ENCODE peak calls at places on chromosomes 7 and 10, in seven cellular contexts. One of them, this sample, is unnamed.

GRCh38 chr10:63099734-63100133 is 33.4 kb upstream of the NRBF2 start:
- DNase-seq in fibroblast of lung: no peak
- DNase-seq in H7: no peak
- DNase-seq in HTR-8/SVneo: no peak
- DNase-seq in GM03348: no peak
- DNase-seq in AG08396: no peak
- DNase-seq in stimulated activated CD4-positive, alpha-beta T cell treated with anti-CD3 and anti-CD28 coated beads, Interleukin-1b, Interleukin-23, amount 100 ng/mL, for 24 hours: no peak
- DNase-seq in this sample: no peak

GRCh38 chr7:35505031-35505430 is 189.9 kb downstream of the HERPUD2 start:
- DNase-seq in fibroblast of lung: no peak
- DNase-seq in stimulated activated CD4-positive, alpha-beta T cell treated with anti-CD3 and anti-CD28 coated beads, Interleukin-1b, Interleukin-23, amount 100 ng/mL, for 24 hours: no peak
- DNase-seq in H7: peak
- DNase-seq in AG08396: no peak
- DNase-seq in HTR-8/SVneo: no peak
- DNase-seq in GM03348: no peak
- DNase-seq in this sample: no peak

GRCh38 chr7:2937701-2938513 is 93.8 kb upstream of the GNA12 start:
- DNase-seq in H7: peak
- DNase-seq in AG08396: no peak
- DNase-seq in stimulated activated CD4-positive, alpha-beta T cell treated with anti-CD3 and anti-CD28 coated beads, Interleukin-1b, Interleukin-23, amount 100 ng/mL, for 24 hours: no peak
- DNase-seq in HTR-8/SVneo: no peak
- DNase-seq in fibroblast of lung: no peak
- DNase-seq in GM03348: no peak
- DNase-seq in this sample: no peak

GRCh38 chr7:68622500-68622899 is 975.8 kb upstream of the AUTS2 start:
- DNase-seq in GM03348: no peak
- DNase-seq in HTR-8/SVneo: no peak
- DNase-seq in fibroblast of lung: no peak
- DNase-seq in H7: no peak
- DNase-seq in AG08396: no peak
- DNase-seq in stimulated activated CD4-positive, alpha-beta T cell treated with anti-CD3 and anti-CD28 coated beads, Interleukin-1b, Interleukin-23, amount 100 ng/mL, for 24 hours: no peak
- DNase-seq in this sample: no peak

GRCh38 chr7:129947701-129948100 is 5.1 kb downstream of the UBE2H start:
- DNase-seq in HTR-8/SVneo: no peak
- DNase-seq in GM03348: no peak
- DNase-seq in stimulated activated CD4-positive, alpha-beta T cell treated with anti-CD3 and anti-CD28 coated beads, Interleukin-1b, Interleukin-23, amount 100 ng/mL, for 24 hours: no peak
- DNase-seq in H7: no peak
- DNase-seq in fibroblast of lung: peak
- DNase-seq in AG08396: no peak
- DNase-seq in this sample: peak

GRCh38 chr7:66554326-66554725 is 74.4 kb upstream of the KCTD7 start:
- DNase-seq in GM03348: no peak
- DNase-seq in HTR-8/SVneo: no peak
- DNase-seq in stimulated activated CD4-positive, alpha-beta T cell treated with anti-CD3 and anti-CD28 coated beads, Interleukin-1b, Interleukin-23, amount 100 ng/mL, for 24 hours: no peak
- DNase-seq in H7: no peak
- DNase-seq in AG08396: no peak
- DNase-seq in fibroblast of lung: no peak
- DNase-seq in this sample: no peak

GRCh38 chr7:98251251-98251843 is 685 bp downstream of the TECPR1 start:
- DNase-seq in HTR-8/SVneo: peak
- DNase-seq in fibroblast of lung: peak
- DNase-seq in AG08396: no peak
- DNase-seq in stimulated activated CD4-positive, alpha-beta T cell treated with anti-CD3 and anti-CD28 coated beads, Interleukin-1b, Interleukin-23, amount 100 ng/mL, for 24 hours: no peak
- DNase-seq in GM03348: no peak
- DNase-seq in H7: no peak
- DNase-seq in this sample: no peak

GRCh38 chr10:115514895-115515294 is 421.7 kb downstream of the ATRNL1 start:
- DNase-seq in HTR-8/SVneo: no peak
- DNase-seq in H7: no peak
- DNase-seq in AG08396: no peak
- DNase-seq in fibroblast of lung: no peak
- DNase-seq in stimulated activated CD4-positive, alpha-beta T cell treated with anti-CD3 and anti-CD28 coated beads, Interleukin-1b, Interleukin-23, amount 100 ng/mL, for 24 hours: no peak
- DNase-seq in GM03348: no peak
- DNase-seq in this sample: no peak

GRCh38 chr10:78402636-78403035 is 369.0 kb downstream of the RPS24 start:
- DNase-seq in stimulated activated CD4-positive, alpha-beta T cell treated with anti-CD3 and anti-CD28 coated beads, Interleukin-1b, Interleukin-23, amount 100 ng/mL, for 24 hours: no peak
- DNase-seq in GM03348: no peak
- DNase-seq in HTR-8/SVneo: no peak
- DNase-seq in fibroblast of lung: no peak
- DNase-seq in AG08396: no peak
- DNase-seq in H7: no peak
- DNase-seq in this sample: no peak

GRCh38 chr7:117087639-117088396 is 134.5 kb downstream of the ST7 start:
- DNase-seq in fibroblast of lung: no peak
- DNase-seq in HTR-8/SVneo: no peak
- DNase-seq in AG08396: no peak
- DNase-seq in H7: no peak
- DNase-seq in GM03348: no peak
- DNase-seq in stimulated activated CD4-positive, alpha-beta T cell treated with anti-CD3 and anti-CD28 coated beads, Interleukin-1b, Interleukin-23, amount 100 ng/mL, for 24 hours: no peak
- DNase-seq in this sample: peak

GRCh38 chr7:17408904-17409290 is 110.4 kb downstream of the AHR start:
- DNase-seq in AG08396: no peak
- DNase-seq in stimulated activated CD4-positive, alpha-beta T cell treated with anti-CD3 and anti-CD28 coated beads, Interleukin-1b, Interleukin-23, amount 100 ng/mL, for 24 hours: no peak
- DNase-seq in GM03348: no peak
- DNase-seq in fibroblast of lung: peak
- DNase-seq in H7: no peak
- DNase-seq in HTR-8/SVneo: no peak
- DNase-seq in this sample: no peak

GRCh38 chr7:78111384-78111783 is 312.8 kb downstream of the PHTF2 start:
- DNase-seq in GM03348: no peak
- DNase-seq in fibroblast of lung: no peak
- DNase-seq in H7: no peak
- DNase-seq in AG08396: no peak
- DNase-seq in HTR-8/SVneo: no peak
- DNase-seq in stimulated activated CD4-positive, alpha-beta T cell treated with anti-CD3 and anti-CD28 coated beads, Interleukin-1b, Interleukin-23, amount 100 ng/mL, for 24 hours: no peak
- DNase-seq in this sample: no peak

GRCh38 chr7:157278791-157279678 is 57.8 kb upstream of the DNAJB6 start:
- DNase-seq in GM03348: peak
- DNase-seq in fibroblast of lung: no peak
- DNase-seq in stimulated activated CD4-positive, alpha-beta T cell treated with anti-CD3 and anti-CD28 coated beads, Interleukin-1b, Interleukin-23, amount 100 ng/mL, for 24 hours: no peak
- DNase-seq in H7: peak
- DNase-seq in AG08396: peak
- DNase-seq in HTR-8/SVneo: no peak
- DNase-seq in this sample: peak

GRCh38 chr10:102616071-102616770 is 28.1 kb upstream of the TRIM8 start:
- DNase-seq in GM03348: no peak
- DNase-seq in AG08396: no peak
- DNase-seq in H7: no peak
- DNase-seq in HTR-8/SVneo: no peak
- DNase-seq in stimulated activated CD4-positive, alpha-beta T cell treated with anti-CD3 and anti-CD28 coated beads, Interleukin-1b, Interleukin-23, amount 100 ng/mL, for 24 hours: no peak
- DNase-seq in fibroblast of lung: peak
- DNase-seq in this sample: no peak

GRCh38 chr10:22686347-22686746 is 28.0 kb downstream of the PIP4K2A start:
- DNase-seq in fibroblast of lung: no peak
- DNase-seq in stimulated activated CD4-positive, alpha-beta T cell treated with anti-CD3 and anti-CD28 coated beads, Interleukin-1b, Interleukin-23, amount 100 ng/mL, for 24 hours: no peak
- DNase-seq in GM03348: no peak
- DNase-seq in H7: no peak
- DNase-seq in AG08396: no peak
- DNase-seq in HTR-8/SVneo: no peak
- DNase-seq in this sample: no peak

GRCh38 chr10:86205761-86206145 is 160.8 kb downstream of the GRID1 start:
- DNase-seq in AG08396: no peak
- DNase-seq in GM03348: no peak
- DNase-seq in HTR-8/SVneo: no peak
- DNase-seq in fibroblast of lung: no peak
- DNase-seq in stimulated activated CD4-positive, alpha-beta T cell treated with anti-CD3 and anti-CD28 coated beads, Interleukin-1b, Interleukin-23, amount 100 ng/mL, for 24 hours: no peak
- DNase-seq in H7: no peak
- DNase-seq in this sample: no peak

GRCh38 chr10:66322261-66322660 is 603.6 kb upstream of the LRRTM3 start:
- DNase-seq in stimulated activated CD4-positive, alpha-beta T cell treated with anti-CD3 and anti-CD28 coated beads, Interleukin-1b, Interleukin-23, amount 100 ng/mL, for 24 hours: no peak
- DNase-seq in GM03348: no peak
- DNase-seq in HTR-8/SVneo: peak
- DNase-seq in AG08396: no peak
- DNase-seq in fibroblast of lung: no peak
- DNase-seq in H7: no peak
- DNase-seq in this sample: peak

GRCh38 chr10:125048101-125048864 is 106.4 kb downstream of the ZRANB1 start:
- DNase-seq in H7: peak
- DNase-seq in AG08396: peak
- DNase-seq in GM03348: peak
- DNase-seq in stimulated activated CD4-positive, alpha-beta T cell treated with anti-CD3 and anti-CD28 coated beads, Interleukin-1b, Interleukin-23, amount 100 ng/mL, for 24 hours: peak
- DNase-seq in fibroblast of lung: peak
- DNase-seq in HTR-8/SVneo: peak
- DNase-seq in this sample: peak

GRCh38 chr7:28225581-28225980 is 45.0 kb upstream of the JAZF1 start:
- DNase-seq in AG08396: no peak
- DNase-seq in H7: peak
- DNase-seq in stimulated activated CD4-positive, alpha-beta T cell treated with anti-CD3 and anti-CD28 coated beads, Interleukin-1b, Interleukin-23, amount 100 ng/mL, for 24 hours: no peak
- DNase-seq in fibroblast of lung: no peak
- DNase-seq in GM03348: no peak
- DNase-seq in HTR-8/SVneo: no peak
- DNase-seq in this sample: no peak

This sample was measured in foreskin melanocyte.